ENCODE peak calls at places on chromosomes 3 and 15, in four cellular contexts. L is right atrium auricular region, D is astrocyte, U is spleen. A is an unnamed sample.

GRCh38 chr3:189303584-189303983 is 131.8 kb downstream of the TPRG1 start:
- DNase-seq in L (no peak), D (no peak), U (no peak), A (no peak)

GRCh38 chr15:85753261-85753660 is 41.5 kb downstream of the KLHL25 start:
- DNase-seq in L (no peak), D (no peak), U (no peak), A (no peak)

GRCh38 chr15:57747206-57747605 is 40.7 kb downstream of the POLR2M start:
- DNase-seq in L (no peak), D (no peak), U (no peak), A (no peak)

GRCh38 chr3:177111541-177111949 is 85.7 kb downstream of the TBL1XR1 start:
- DNase-seq in L (no peak), D (no peak), U (no peak), A (no peak)

GRCh38 chr3:35965908-35966307 is 326.6 kb downstream of the ARPP21 start:
- DNase-seq in L (no peak), D (peak), U (no peak), A (no peak)

GRCh38 chr3:144003051-144003450 is 31.4 kb downstream of the DIPK2A start:
- DNase-seq in L (no peak), D (no peak), U (no peak), A (no peak)

GRCh38 chr15:50627351-50628055 is 59.1 kb downstream of the TRPM7 start:
- DNase-seq in L (no peak), D (peak), U (no peak), A (no peak)

GRCh38 chr3:14178247-14179113 is at the start of the genes LSM3 and XPC:
- DNase-seq in L (peak), D (peak), U (peak), A (peak)

GRCh38 chr3:134364061-134364935 is 9.9 kb downstream of the AMOTL2 start:
- DNase-seq in L (peak), D (peak), U (peak), A (peak)

GRCh38 chr3:190972840-190973270 is 110.4 kb upstream of the GMNC start:
- DNase-seq in L (no peak), D (no peak), U (no peak), A (no peak)

GRCh38 chr3:64152100-64152499 is 73.2 kb downstream of the PRICKLE2 start:
- DNase-seq in L (no peak), D (peak), U (no peak), A (no peak)

GRCh38 chr15:50764331-50765201 is 940 bp downstream of the SPPL2A start:
- DNase-seq in L (no peak), D (no peak), U (no peak), A (no peak)

GRCh38 chr15:64334530-64334929 is 21.4 kb downstream of the CSNK1G1 start:
- DNase-seq in L (no peak), D (no peak), U (no peak), A (no peak)

GRCh38 chr15:90463381-90463780 is 66.3 kb upstream of the CRTC3 start:
- DNase-seq in L (no peak), D (peak), U (no peak), A (peak)

GRCh38 chr3:135452881-135453280 is 512.6 kb upstream of the PPP2R3A start:
- DNase-seq in L (no peak), D (no peak), U (no peak), A (no peak)

GRCh38 chr3:143120716-143121239 is 1.2 kb downstream of the CHST2 start:
- DNase-seq in L (no peak), D (no peak), U (peak), A (no peak)

GRCh38 chr3:101065962-101066361 is 72.7 kb upstream of the ABI3BP start:
- DNase-seq in L (no peak), D (peak), U (no peak), A (no peak)

GRCh38 chr3:155741598-155741997 is 3.3 kb downstream of the PLCH1 start:
- DNase-seq in L (no peak), D (no peak), U (no peak), A (no peak)

DNA sequence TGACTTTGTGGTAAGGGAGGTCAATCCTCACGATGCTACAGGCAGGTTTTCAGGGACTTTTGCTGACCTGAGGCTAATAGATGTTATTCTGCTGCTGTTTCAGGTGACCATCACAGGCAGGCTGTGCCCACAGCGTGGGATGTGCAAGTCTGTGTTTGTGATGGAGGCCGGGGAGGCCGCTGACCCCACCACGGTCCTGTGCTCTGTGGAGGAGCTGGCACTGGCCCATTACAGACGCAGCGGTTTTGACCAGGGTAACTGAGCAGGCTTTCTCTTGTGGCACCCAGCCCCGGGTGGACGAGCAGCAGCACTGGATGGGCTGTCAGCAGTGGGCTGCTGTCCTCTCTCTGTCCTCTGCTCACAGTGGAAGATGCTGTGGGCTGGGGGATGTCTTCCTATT is 22.0 kb downstream of the FAN1 start:
- DNase-seq in L (no peak), D (no peak), U (no peak), A (no peak)
- H3K27ac ChIP-seq in L (no peak), D (no peak), U (no peak), A (peak)

DNA sequence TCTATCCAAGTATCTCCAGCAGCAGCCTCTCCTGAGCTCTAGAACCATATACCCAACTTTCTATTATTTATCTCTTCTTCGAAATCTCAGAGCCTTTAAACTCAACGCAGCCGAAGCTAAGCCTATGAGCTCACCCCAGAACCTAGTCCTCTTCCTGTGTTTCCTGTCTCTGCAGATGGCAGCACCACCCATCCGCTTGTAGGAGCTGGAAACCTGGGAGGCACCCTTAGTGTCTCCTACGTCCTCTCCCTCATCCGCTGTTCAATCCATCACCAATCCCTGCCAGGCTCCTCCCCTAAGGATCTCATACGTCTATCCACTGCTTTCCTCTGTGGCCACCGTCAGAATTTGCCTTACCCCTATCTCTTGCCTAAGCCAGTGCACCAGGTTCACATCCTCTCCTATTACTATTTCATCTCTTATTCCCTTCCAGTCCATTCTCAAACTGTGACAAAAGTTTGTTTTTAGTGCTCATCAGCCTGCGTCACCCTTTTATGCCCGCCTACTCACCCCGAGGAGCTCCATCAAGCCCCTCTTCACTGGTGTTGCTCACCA is 9.6 kb downstream of the VGLL4 start:
- DNase-seq in L (no peak), D (no peak), U (no peak), A (no peak)
- H3K27ac ChIP-seq in L (peak), D (no peak), U (no peak), A (no peak)

GRCh38 chr3:9203317-9203716 is 46.1 kb downstream of the SRGAP3 start:
- DNase-seq in L (no peak), D (no peak), U (no peak), A (no peak)

GRCh38 chr3:9207076-9207763 is 42.2 kb downstream of the SRGAP3 start:
- DNase-seq in L (no peak), D (no peak), U (no peak), A (no peak)

GRCh38 chr3:9206287-9206686 is 43.2 kb downstream of the SRGAP3 start:
- DNase-seq in L (no peak), D (no peak), U (no peak), A (no peak)

GRCh38 chr3:9204253-9205005 is 45.0 kb downstream of the SRGAP3 start:
- DNase-seq in L (no peak), D (no peak), U (no peak), A (peak)

GRCh38 chr3:9205345-9206143 is 43.9 kb downstream of the SRGAP3 start:
- DNase-seq in L (no peak), D (no peak), U (no peak), A (no peak)
- H3K27ac ChIP-seq in L (no peak), D (no peak), U (no peak), A (no peak)

GRCh38 chr15:29092376-29093064 is 177.1 kb downstream of the NSMCE3 start:
- DNase-seq in L (no peak), D (no peak), U (peak), A (no peak)

GRCh38 chr15:29093065-29093435 is 176.6 kb downstream of the NSMCE3 start:
- DNase-seq in L (no peak), D (no peak), U (peak), A (no peak)

GRCh38 chr15:29089731-29090616 is 179.6 kb downstream of the NSMCE3 start:
- DNase-seq in L (no peak), D (peak), U (peak), A (no peak)

GRCh38 chr15:29090617-29091466 is 178.8 kb downstream of the NSMCE3 start:
- DNase-seq in L (no peak), D (no peak), U (peak), A (no peak)

DNA sequence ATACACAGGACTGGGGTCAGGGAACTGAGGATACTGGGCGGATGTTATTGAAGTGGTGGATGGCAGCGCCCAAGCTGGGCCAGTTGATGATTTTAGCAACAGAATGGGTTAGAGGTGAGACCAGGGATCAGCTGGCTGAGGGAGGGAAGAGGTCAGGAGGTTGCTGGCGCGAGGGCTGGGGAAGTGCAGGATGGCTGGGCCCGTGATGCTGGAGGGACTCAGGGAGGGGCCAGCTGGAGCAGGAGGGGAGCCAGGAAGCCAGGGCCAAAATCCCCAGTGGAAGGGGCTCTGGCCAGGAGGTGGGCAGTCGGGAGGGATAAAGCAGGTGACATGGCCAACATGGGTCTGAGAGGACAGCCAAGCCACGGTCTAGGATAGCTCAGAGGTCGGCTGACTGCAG is 178.0 kb downstream of the NSMCE3 start:
- DNase-seq in L (no peak), D (no peak), U (peak), A (no peak)
- H3K27ac ChIP-seq in L (no peak), D (no peak), U (no peak), A (peak)

DNA sequence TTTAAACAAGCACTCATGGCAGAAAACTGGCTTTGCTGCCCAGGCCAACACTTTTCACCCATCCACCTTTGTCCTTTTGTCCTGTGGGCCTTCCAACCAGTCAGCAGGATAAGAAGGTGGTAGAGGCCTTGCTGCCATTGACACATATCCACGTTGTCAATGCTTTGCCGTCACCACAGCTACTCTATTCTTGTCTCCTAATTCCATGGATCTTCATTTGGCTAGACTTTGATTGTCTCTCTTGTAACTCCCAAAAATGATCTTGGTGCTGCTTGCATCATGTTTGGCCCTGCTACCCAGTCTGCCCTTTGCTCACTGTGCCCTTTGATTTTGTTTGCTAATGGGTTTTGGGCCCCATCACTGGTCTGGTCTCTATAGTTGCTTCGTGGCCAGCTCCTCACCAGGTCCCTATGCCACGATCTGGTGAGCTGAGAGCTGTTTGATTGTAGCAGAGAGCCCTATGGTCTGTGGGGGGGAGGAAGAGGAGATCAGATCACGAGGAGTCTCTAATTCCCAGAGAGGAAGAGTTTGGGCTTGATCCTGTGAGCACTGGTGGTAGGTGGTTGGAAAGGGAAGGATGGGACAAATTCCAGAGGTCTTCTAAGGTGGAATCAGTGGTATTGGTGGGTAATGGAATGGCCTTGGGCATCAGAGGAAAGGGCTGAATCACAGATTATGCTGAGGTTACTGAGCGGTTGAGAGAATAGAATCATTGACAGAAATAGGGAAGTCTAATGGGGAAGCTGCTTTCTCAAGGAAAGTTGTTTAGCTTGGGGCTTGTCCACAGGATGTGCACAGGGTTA is 40.3 kb downstream of the ABHD2 start:
- DNase-seq in L (no peak), D (peak), U (no peak), A (no peak)
- H3K27ac ChIP-seq in L (peak), D (no peak), U (peak), A (no peak)

GRCh38 chr3:43870110-43870509 is 179.4 kb downstream of the ABHD5 start:
- DNase-seq in L (peak), D (peak), U (peak), A (no peak)

GRCh38 chr3:43871627-43872245 is 181.0 kb downstream of the ABHD5 start:
- DNase-seq in L (peak), D (no peak), U (no peak), A (no peak)

GRCh38 chr3:43867673-43868072 is 176.9 kb downstream of the ABHD5 start:
- DNase-seq in L (no peak), D (peak), U (peak), A (no peak)

GRCh38 chr3:43870844-43871626 is 180.3 kb downstream of the ABHD5 start:
- DNase-seq in L (peak), D (no peak), U (no peak), A (no peak)

GRCh38 chr3:43869491-43869890 is 178.8 kb downstream of the ABHD5 start:
- DNase-seq in L (no peak), D (no peak), U (no peak), A (no peak)
- H3K27ac ChIP-seq in L (no peak), D (peak), U (no peak), A (no peak)

GRCh38 chr15:98809273-98809672 is 160.9 kb downstream of the IGF1R start:
- DNase-seq in L (no peak), D (no peak), U (no peak), A (no peak)

GRCh38 chr15:98817745-98818144 is 169.4 kb downstream of the IGF1R start:
- DNase-seq in L (no peak), D (no peak), U (no peak), A (no peak)

GRCh38 chr15:98812711-98813441 is 164.5 kb downstream of the IGF1R start:
- DNase-seq in L (no peak), D (no peak), U (no peak), A (no peak)

GRCh38 chr15:98813956-98814355 is 165.6 kb downstream of the IGF1R start:
- DNase-seq in L (no peak), D (no peak), U (no peak), A (no peak)

GRCh38 chr15:98815207-98815606 is 166.9 kb downstream of the IGF1R start:
- DNase-seq in L (no peak), D (no peak), U (no peak), A (peak)
- H3K27ac ChIP-seq in L (no peak), D (no peak), U (no peak), A (peak)

DNA sequence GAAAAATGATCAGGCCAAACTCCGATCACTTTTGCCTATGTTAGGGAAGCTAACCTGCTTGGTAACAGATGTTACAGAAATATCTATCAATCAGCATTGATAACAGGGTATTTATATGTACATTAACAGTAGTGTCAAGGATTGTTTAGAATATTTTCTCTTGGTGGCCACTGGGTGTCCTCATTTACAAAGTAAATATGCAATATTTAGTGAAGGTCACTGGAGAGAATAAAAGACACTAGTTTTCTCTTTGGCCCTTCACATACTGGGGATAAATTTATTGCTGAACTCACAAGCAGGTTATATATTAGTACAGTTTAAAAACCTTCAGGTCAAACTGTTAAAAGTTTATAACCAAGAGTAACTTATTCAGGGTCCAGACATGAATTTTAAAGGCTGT is 69.0 kb downstream of the TIGIT start:
- DNase-seq in L (no peak), D (peak), U (no peak), A (no peak)
- H3K27ac ChIP-seq in L (peak), D (no peak), U (no peak), A (no peak)

GRCh38 chr3:146544929-146545528 is 622 bp upstream of the PLSCR1 start:
- DNase-seq in L (no peak), D (no peak), U (no peak), A (no peak)
- H3K27ac ChIP-seq in L (peak), D (peak), U (peak), A (no peak)

A was measured in substantia nigra.